ENCODE peak calls at places on chromosomes 7 and 10, in four cellular contexts. Y is K562, K is WTC11, I is HepG2. S is an unnamed sample.

GRCh38 chr7:29987821-29988317 is 1.7 kb downstream of the SCRN1 start:
- DNase-seq in Y (no peak), K (no peak), I (peak), S (peak)

GRCh38 chr10:63247771-63248170 is 114.6 kb downstream of the NRBF2 start:
- DNase-seq in Y (no peak), K (no peak), I (no peak), S (no peak)

GRCh38 chr7:31517513-31517912 is 3.6 kb downstream of the ITPRID1 start:
- DNase-seq in Y (no peak), K (no peak), I (no peak), S (no peak)

GRCh38 chr7:33395340-33395739 is 266.0 kb downstream of the BBS9 start:
- DNase-seq in Y (no peak), K (no peak), I (no peak), S (no peak)

GRCh38 chr7:40697653-40698052 is 562.8 kb downstream of the SUGCT start:
- DNase-seq in Y (no peak), K (no peak), I (no peak), S (no peak)

GRCh38 chr7:107327986-107328569 is 141.8 kb upstream of the GPR22 start:
- DNase-seq in Y (no peak), K (no peak), I (no peak), S (no peak)

GRCh38 chr7:43904533-43905208 is 1.7 kb downstream of the URGCP start:
- DNase-seq in Y (no peak), K (no peak), I (peak), S (no peak)

GRCh38 chr7:18655506-18655905 is 160.0 kb downstream of the HDAC9 start:
- DNase-seq in Y (no peak), K (no peak), I (no peak), S (no peak)

DNA sequence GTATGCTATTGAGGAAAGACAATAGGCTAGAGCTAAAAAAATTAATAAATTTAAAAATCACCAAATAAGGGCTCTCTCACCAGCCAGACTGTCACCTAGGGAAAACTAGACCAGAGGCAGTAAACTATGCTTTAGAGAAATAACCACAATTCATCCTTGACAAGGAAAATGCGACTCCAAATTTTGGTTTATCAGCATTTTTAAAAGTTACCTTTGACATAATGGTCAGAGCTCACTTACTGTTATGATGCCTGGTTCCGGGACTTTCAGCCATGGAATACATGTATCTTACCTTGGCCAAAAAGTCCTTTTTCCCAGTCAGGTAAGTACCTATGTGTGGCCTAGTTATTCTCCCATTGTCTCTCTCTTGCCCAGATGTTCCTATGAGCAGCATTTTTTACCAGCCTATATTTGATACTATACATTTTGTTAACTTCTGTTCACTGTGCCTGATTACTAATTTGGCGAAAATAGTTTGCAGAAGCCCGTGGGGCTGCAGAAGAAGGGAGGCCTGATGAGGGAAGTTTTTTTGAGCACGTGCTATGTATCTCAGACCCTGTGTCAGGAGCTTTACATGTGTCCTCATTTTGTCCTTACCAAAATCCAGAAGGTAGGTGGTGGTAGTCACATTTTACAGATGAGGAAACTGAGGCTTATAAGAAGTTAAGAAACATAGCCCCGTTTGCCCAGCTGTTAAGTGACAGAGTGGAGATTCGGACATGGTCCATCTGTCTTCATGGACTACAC is 149.7 kb downstream of the CELF2 start:
- DNase-seq in Y (no peak), K (no peak), I (no peak), S (no peak)
- TF ChIP-seq ELF4 in Y (no peak), K (no peak), I (no peak), S (no peak)

DNA sequence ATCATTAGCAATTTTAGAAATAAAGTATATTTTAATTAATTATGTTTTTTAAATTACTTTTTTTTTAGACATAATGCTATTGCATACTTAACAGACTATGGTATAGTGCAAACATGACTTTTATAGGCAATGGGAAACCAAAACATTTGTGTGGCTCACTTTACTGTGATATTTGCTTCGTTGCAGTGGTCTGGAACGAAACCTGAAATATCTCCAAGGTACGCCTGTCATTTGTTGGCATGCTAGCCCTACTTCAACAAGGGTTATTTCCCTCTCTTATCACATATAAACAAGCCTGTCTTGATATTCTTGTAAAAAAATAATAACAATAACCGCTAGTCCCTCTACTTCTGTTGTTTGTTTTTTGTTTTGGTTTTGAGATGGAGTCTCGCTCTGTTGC is 74.2 kb downstream of the TYW1B start:
- DNase-seq in Y (no peak), K (no peak), I (no peak), S (no peak)
- TF ChIP-seq ELF4 in Y (no peak), K (no peak), I (no peak), S (no peak)

DNA sequence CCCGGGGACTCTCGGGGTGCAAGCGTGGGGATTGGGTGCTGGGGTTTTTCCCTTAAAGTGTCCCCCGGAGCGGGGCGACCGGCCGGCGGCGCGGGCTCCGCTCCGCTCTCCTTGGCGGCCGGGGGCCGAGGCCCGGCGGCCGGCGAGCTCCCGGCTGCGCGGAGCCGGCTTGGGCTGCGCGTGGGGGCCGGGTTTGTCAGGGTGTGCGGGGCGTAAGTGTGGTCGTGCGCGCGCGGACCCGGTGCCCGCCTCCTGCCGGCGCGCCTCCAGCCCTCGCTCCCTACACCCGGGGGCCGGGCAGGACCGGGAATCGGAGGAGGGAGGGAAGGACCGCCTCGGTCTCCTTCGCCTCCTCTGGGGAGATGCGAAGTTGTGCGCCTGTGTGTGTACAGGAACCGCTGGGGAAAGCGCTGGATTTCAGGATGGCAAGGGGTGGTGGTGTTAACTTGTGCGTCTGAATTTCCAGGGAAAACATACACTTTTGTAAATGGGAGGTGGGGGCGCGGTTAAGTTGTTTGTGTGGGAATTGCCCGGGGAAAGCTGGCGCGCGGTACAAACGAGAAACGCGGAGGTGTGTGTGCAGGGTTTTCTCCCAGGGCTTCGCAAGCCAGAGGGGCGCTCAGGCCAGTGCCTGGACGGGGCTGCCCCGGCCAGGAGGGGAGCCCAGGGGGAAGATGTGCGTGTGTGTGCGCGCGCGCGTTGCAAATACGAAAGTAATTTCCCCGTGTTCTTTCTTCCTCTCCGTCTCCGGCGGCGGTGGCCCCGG is 742 bp downstream of the ZMIZ1 start:
- DNase-seq in Y (peak), K (peak), I (no peak), S (peak)
- TF ChIP-seq ELF4 in Y (no peak), K (no peak), I (no peak), S (no peak)

DNA sequence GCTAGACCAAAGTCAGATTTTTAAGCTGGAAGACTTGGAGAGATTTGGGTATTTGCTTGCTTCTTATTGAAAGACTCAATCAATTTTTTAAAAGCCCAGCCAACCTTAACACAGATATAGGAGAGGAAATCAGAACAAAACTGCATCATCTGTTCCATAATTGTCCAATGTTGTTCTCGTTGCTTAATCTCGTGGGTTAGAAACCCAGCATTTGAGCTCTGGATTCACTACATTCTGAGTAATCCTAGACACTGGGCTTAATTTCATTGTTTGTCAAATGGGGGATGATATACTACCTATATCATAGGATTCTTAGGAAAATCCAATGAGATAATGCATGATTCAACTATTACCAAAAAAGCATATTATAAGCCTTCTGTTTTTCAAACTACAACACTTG is 48.9 kb downstream of the CALD1 start:
- DNase-seq in Y (no peak), K (no peak), I (no peak), S (no peak)
- TF ChIP-seq ELF4 in Y (no peak), K (no peak), I (no peak), S (no peak)

DNA sequence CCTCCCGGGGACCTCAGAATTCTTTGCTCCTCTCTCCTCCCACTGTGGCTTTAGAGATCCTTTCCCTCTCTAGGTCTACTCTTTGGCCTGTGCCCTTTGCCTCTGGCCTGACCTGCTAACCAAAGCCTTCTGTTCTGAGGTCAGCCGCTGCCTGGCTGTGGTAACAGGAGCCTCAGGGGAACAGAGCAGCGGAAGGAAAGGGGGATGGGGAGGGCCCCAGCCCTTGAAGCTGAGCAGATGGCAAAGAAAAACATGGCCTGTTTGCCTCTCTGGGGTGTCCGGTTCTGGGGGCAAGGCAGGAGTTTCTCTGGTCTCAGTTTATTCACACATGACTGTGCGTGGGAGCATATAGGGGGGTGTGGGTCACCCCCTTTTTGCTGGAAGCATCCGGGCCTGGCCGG is 28.2 kb downstream of the COL26A1 start:
- DNase-seq in Y (no peak), K (peak), I (peak), S (no peak)
- TF ChIP-seq ELF4 in Y (no peak), K (no peak), I (no peak), S (no peak)

GRCh38 chr7:149686001-149686400 is 87.4 kb downstream of the ZNF467 start:
- DNase-seq in Y (no peak), K (no peak), I (no peak), S (no peak)
- TF ChIP-seq ELF4 in Y (no peak), K (no peak), I (no peak), S (no peak)

DNA sequence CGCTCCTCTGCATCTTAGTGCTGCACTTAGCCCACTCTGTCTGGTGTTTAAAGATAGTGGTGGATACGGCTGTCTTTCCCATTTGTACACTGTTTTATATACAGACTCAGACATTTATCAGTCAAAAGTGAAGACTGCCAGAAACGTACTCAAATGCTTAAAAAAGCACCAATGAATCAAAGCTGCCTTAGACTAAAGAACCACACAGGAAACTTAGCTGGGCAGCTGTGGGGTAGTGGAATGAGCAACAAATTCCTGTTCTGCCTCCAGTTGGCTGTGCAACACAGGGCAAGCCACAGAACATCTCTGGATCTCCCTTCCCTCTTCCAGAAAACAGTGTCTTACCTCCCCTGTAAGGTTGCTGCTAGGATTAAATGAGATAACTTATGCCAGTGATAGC is 76.0 kb downstream of the ATXN7L1 start:
- DNase-seq in Y (no peak), K (no peak), I (no peak), S (no peak)
- TF ChIP-seq ELF4 in Y (no peak), K (no peak), I (no peak), S (no peak)

DNA sequence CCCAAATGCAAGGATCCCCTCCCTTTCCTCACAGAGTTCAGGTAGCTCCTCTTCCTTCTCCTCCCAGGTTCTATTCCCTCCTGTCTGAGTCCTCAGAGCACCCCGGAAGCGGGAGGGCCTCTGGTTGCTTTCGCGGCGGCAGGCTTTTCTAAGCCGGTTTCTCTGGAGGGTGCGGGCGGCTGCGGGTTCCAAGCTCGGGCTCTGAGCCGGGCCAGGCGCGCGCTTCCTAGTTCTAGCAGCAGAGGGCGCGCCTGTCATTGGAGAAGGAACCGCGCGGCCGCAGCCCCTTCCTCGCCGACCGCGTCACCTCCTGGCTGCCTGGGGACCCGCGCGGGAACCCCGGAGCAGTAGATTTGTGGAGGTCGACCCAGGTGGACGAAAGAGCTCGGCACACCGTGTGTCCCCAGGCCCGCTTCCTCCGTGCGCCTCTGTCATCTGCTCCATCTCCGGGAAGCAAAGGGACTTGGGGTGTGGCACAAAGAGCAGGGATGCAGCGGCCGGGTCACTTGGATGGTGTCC is 388.9 kb upstream of the PODXL start:
- DNase-seq in Y (peak), K (peak), I (peak), S (peak)
- TF ChIP-seq ELF4 in Y (no peak), K (no peak), I (no peak), S (no peak)

DNA sequence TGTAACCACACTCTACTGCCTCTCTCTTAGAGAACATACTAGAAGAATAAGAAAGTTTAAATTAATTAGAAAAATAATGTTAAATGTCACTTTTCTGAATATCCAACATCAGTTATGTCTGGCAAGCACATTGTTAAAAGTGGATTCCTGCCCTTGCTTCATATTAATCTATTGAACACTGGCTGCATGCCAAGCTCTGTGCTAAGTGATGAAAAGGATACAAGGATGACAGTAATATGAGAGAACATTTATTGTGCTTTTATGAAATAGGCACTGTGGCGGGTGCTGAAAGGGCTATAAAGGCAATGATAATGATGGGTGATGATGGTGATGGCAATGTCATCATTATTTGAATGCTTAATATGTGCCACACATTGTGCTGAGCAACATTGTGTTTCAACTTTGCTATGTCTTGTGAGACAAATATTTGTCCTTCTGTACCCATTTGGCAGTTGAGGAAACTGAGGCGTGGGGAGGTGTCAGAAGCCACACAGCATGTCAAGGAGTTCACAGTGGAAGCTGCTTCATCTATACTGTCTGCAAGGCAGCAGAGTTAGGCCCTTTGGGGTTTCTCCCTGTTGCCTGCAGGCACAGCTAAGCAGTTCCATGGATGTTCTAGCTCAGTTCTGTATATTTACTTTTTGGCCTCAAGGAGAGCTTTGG is 64.2 kb upstream of the RAPGEF5 start:
- DNase-seq in Y (no peak), K (no peak), I (no peak), S (no peak)
- TF ChIP-seq ELF4 in Y (no peak), K (no peak), I (no peak), S (no peak)

GRCh38 chr10:49243610-49244283 is 55.2 kb upstream of the C10orf71 start:
- DNase-seq in Y (no peak), K (no peak), I (no peak), S (no peak)

GRCh38 chr10:49241365-49241764 is 53.2 kb upstream of the TMEM273 start:
- DNase-seq in Y (no peak), K (no peak), I (no peak), S (no peak)

GRCh38 chr10:49242604-49243003 is 54.4 kb upstream of the TMEM273 start:
- DNase-seq in Y (peak), K (no peak), I (no peak), S (no peak)

GRCh38 chr10:49240946-49241345 is 52.8 kb upstream of the TMEM273 start:
- DNase-seq in Y (no peak), K (no peak), I (no peak), S (no peak)

DNA sequence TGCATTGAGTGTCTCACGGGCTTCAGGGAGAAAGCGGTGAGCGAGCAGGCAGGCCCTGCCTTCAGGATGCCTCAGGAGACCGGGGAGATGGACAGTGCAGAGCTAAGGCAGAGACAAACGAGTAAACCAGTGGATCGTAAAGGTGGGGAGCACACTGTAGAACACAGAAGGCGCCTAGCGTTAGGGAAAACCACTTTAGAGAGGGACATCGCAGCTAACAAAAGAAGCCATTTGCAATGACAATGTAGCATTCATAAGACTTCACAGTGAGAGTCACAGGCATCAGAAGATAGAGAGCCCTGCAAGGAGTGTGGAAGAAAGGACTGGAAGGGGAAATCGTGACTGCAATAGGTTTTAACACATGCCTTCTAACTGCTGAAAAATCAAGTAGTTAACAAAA is 54.9 kb upstream of the TMEM273 start:
- DNase-seq in Y (no peak), K (no peak), I (no peak), S (no peak)
- TF ChIP-seq ELF4 in Y (no peak), K (no peak), I (no peak), S (no peak)